ENCODE peak calls at places on chromosomes 13 and 19, in six cellular contexts. W, Q, E, D, Z and R are unnamed samples.

GRCh38 chr13:77784531-77784930 is 87.0 kb downstream of the SLAIN1 start:
- DNase-seq in W (no peak), Q (no peak), E (no peak), D (no peak), Z (no peak), R (no peak)

GRCh38 chr13:60164490-60164889 is 762 bp upstream of the DIAPH3 start:
- DNase-seq in W (no peak), Q (no peak), E (no peak), D (no peak), Z (no peak), R (no peak)

GRCh38 chr19:6765738-6766356 is 1.4 kb downstream of the SH2D3A start:
- DNase-seq in W (peak; percentile 96), Q (no peak), E (no peak), D (no peak), Z (no peak), R (no peak)

GRCh38 chr19:44596428-44597130 is 16.8 kb upstream of the IGSF23 start:
- DNase-seq in W (no peak), Q (no peak), E (peak; percentile 68), D (no peak), Z (no peak), R (no peak)

GRCh38 chr13:73757471-73758233 is 376.6 kb downstream of the KLF12 start:
- DNase-seq in W (no peak), Q (no peak), E (no peak), D (peak; percentile 30), Z (no peak), R (no peak)

GRCh38 chr19:44745386-44745831 is 3.1 kb upstream of the BCL3 start:
- DNase-seq in W (peak; percentile 90), Q (no peak), E (peak; percentile 80), D (peak; percentile 83), Z (no peak), R (peak; percentile 73)

GRCh38 chr13:34340534-34340933 is 522.6 kb downstream of the RFC3 start:
- DNase-seq in W (no peak), Q (no peak), E (no peak), D (peak; percentile 84), Z (no peak), R (no peak)

GRCh38 chr19:49340865-49341718 is 5.9 kb downstream of the CD37 start:
- DNase-seq in W (no peak), Q (no peak), E (no peak), D (no peak), Z (no peak), R (no peak)

GRCh38 chr19:18912933-18913332 is 6.3 kb downstream of the COPE start:
- DNase-seq in W (no peak), Q (no peak), E (no peak), D (no peak), Z (no peak), R (no peak)

GRCh38 chr13:110329798-110330461 is 22.8 kb downstream of the COL4A2 start:
- DNase-seq in W (no peak), Q (no peak), E (no peak), D (peak; percentile 79), Z (no peak), R (peak; percentile 78)

GRCh38 chr19:16661480-16662034 is 618 bp downstream of the TMEM38A start:
- DNase-seq in W (peak; percentile 73), Q (no peak), E (no peak), D (no peak), Z (peak; percentile 17), R (no peak)

GRCh38 chr19:5314012-5314906 is 26.4 kb downstream of the PTPRS start:
- DNase-seq in W (no peak), Q (no peak), E (peak; percentile 63), D (peak; percentile 53), Z (no peak), R (no peak)

GRCh38 chr19:41548954-41549688 is 26.8 kb upstream of the CEACAM21 start:
- DNase-seq in W (no peak), Q (peak; percentile 67), E (no peak), D (no peak), Z (peak; percentile 67), R (no peak)

GRCh38 chr13:41139296-41139966 is 6.8 kb upstream of the KBTBD6 start:
- DNase-seq in W (no peak), Q (no peak), E (no peak), D (peak; percentile 55), Z (no peak), R (peak; percentile 47)

GRCh38 chr13:97140611-97141010 is 81.5 kb upstream of the MBNL2 start:
- DNase-seq in W (no peak), Q (no peak), E (no peak), D (no peak), Z (no peak), R (no peak)

GRCh38 chr19:3881272-3882040 is 971 bp downstream of the ATCAY start:
- DNase-seq in W (no peak), Q (no peak), E (no peak), D (no peak), Z (no peak), R (no peak)

GRCh38 chr19:719636-720377 is 11.1 kb downstream of the PALM start:
- DNase-seq in W (no peak), Q (no peak), E (no peak), D (no peak), Z (no peak), R (no peak)

GRCh38 chr19:19752760-19753403 is 20.0 kb upstream of the ZNF14 start:
- DNase-seq in W (no peak), Q (no peak), E (no peak), D (no peak), Z (no peak), R (no peak)

GRCh38 chr19:23526302-23526701 is 131.0 kb upstream of the ZNF91 start:
- DNase-seq in W (no peak), Q (no peak), E (no peak), D (no peak), Z (no peak), R (no peak)

GRCh38 chr19:4393947-4394590 is 6.3 kb downstream of the SH3GL1 start:
- DNase-seq in W (peak; percentile 19), Q (no peak), E (no peak), D (no peak), Z (no peak), R (no peak)

GRCh38 chr13:36332986-36333385 is 13.2 kb downstream of the SPART start:
- DNase-seq in W (no peak), Q (no peak), E (no peak), D (peak; percentile 66), Z (no peak), R (peak; percentile 57)

GRCh38 chr19:34960103-34960805 is 3.8 kb downstream of the ZNF792 start:
- DNase-seq in W (no peak), Q (no peak), E (no peak), D (peak; percentile 39), Z (no peak), R (peak; percentile 89)

GRCh38 chr13:37403776-37404497 is 194.6 kb downstream of the POSTN start:
- DNase-seq in W (no peak), Q (no peak), E (no peak), D (peak; percentile 88), Z (no peak), R (peak; percentile 92)

GRCh38 chr13:87280139-87280538 is 391.0 kb upstream of the SLITRK5 start:
- DNase-seq in W (no peak), Q (no peak), E (no peak), D (no peak), Z (no peak), R (no peak)

GRCh38 chr13:87274209-87274819 is 396.9 kb upstream of the SLITRK5 start:
- DNase-seq in W (no peak), Q (peak; percentile 61), E (no peak), D (peak; percentile 42), Z (no peak), R (peak; percentile 70)
- TF ChIP-seq CTCF in W (no peak), Q (peak; percentile 57), E (peak; percentile 55), D (peak; percentile 55), Z (no peak), R (peak; percentile 71)

GRCh38 chr19:2087621-2088100 is 8.5 kb downstream of the MOB3A start:
- DNase-seq in W (no peak), Q (no peak), E (no peak), D (no peak), Z (no peak), R (no peak)
- TF ChIP-seq CTCF in W (no peak), Q (no peak), E (no peak), D (no peak), Z (peak; percentile 17), R (no peak)

GRCh38 chr19:32316034-32316433 is 29.4 kb upstream of the ZNF507 start:
- DNase-seq in W (no peak), Q (no peak), E (no peak), D (no peak), Z (no peak), R (no peak)

GRCh38 chr19:32322541-32322940 is 22.9 kb upstream of the ZNF507 start:
- DNase-seq in W (no peak), Q (no peak), E (no peak), D (no peak), Z (no peak), R (no peak)

GRCh38 chr19:32313866-32314265 is 31.5 kb upstream of the ZNF507 start:
- DNase-seq in W (no peak), Q (no peak), E (no peak), D (no peak), Z (no peak), R (no peak)

GRCh38 chr19:32317045-32317444 is 28.4 kb upstream of the ZNF507 start:
- DNase-seq in W (no peak), Q (no peak), E (no peak), D (no peak), Z (no peak), R (no peak)

DNA sequence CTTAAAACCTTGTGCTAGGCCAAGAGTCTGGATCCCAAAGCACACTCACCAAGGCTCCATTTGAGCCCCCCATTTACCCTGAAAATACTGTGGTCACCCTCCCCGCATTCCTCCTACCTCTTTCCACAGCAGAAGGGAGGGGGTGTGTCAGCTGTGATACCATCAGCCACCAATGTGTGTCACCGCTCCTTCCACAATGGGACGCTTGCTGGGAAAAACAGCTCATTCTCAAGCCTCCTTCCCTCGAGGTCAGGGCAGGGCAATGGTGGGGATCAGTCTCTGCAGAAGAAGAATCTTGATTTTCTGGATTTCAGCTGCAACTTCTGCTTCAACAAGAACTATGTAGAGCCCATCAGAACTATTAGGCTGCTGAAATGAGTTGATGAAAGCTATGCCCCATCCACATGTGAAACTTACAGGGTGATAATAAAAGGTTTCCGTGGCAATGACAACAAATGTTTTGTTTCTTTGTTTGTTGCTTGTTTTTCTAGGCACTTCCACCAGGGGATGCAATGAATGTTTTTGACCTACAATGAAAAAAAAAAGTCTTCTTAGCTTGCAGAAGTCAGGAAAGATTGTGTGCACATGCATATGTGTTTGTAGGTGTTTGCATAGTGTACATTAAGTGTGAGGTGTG is 26.4 kb upstream of the ZNF507 start:
- DNase-seq in W (no peak), Q (peak; percentile 53), E (peak; percentile 75), D (no peak), Z (no peak), R (no peak)
- TF ChIP-seq CTCF in W (no peak), Q (no peak), E (peak; percentile 37), D (peak; percentile 21), Z (no peak), R (peak; percentile 7)

DNA sequence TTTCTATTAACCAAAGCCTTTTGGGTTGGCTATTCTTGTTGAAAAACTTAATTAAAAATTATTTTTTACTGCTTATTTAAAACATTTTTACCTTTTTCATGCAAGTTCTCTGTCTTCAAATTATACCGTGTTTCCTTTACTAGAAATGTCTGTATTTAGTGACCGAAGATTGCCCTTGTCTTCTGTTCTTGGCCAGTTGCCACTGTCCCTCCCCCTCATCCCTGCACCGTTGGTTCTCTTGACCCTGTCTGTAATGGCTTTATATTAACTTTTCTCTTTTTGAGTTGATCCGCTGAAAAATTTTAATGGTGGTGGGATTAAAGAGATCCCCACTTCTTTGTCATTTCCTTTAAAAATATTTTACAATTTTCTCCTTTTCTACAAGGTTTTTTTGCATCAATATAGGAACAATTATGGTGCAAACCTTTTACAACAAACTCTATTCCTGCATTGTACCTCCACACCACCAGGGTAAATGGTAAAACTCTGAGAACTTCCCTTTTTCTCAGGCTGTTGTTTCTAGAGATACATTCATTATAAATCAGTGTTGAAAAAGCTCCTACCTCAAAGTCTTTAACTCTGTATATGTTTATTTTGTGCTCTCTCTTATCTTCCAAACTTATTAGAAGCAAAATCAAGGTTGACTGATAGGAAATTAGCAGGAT is 12.9 kb upstream of the RNF113B start:
- DNase-seq in W (no peak), Q (no peak), E (no peak), D (no peak), Z (no peak), R (no peak)
- TF ChIP-seq CTCF in W (no peak), Q (no peak), E (no peak), D (no peak), Z (no peak), R (peak; percentile 8)